ENCODE peak calls at places on chromosomes 2 and 18, in six cellular contexts. F is stimulated activated CD8-positive, alpha-beta memory T cell treated with anti-CD3 and anti-CD28 coated beads, Interleukin-15, amount 100 ng/mL, for 1 hour; S is NCI-H2171; M is H9; C is GM10248; W is GM23338. O is an unnamed sample.

GRCh38 chr2:9753276-9753600 is 90.0 kb upstream of the TAF1B start:
- DNase-seq in S (no peak), F (no peak), M (no peak), W (no peak), C (peak; percentile 79), O (no peak)

GRCh38 chr18:59249186-59249774 is 24.0 kb downstream of the RAX start:
- DNase-seq in F (no peak), S (peak; percentile 61), W (peak; percentile 83), M (peak; percentile 55), C (peak; percentile 60), O (peak; percentile 81)

GRCh38 chr2:222756951-222757645 is 85.6 kb downstream of the MOGAT1 start:
- DNase-seq in S (no peak), C (no peak), F (no peak), M (no peak), W (no peak), O (no peak)

GRCh38 chr18:55322176-55322735 is 265.7 kb downstream of the TCF4 start:
- DNase-seq in S (peak; percentile 92), W (peak; percentile 85), C (peak; percentile 78), F (no peak), M (peak; percentile 76), O (peak; percentile 70)

GRCh38 chr2:142199073-142199472 is 68.3 kb upstream of the LRP1B start:
- DNase-seq in S (no peak), F (no peak), M (no peak), W (no peak), C (no peak), O (no peak)

GRCh38 chr2:208112969-208113368 is 11.4 kb downstream of the CRYGD start:
- DNase-seq in C (no peak), M (peak; percentile 85), S (peak; percentile 66), F (no peak), W (peak; percentile 87), O (no peak)

GRCh38 chr2:215171151-215171550 is 32.7 kb upstream of the ABCA12 start:
- DNase-seq in F (no peak), S (no peak), C (no peak), W (no peak), M (no peak), O (no peak)

GRCh38 chr2:105541189-105542050 is 142.6 kb upstream of the FHL2 start:
- DNase-seq in M (no peak), W (no peak), F (no peak), C (no peak), S (no peak), O (no peak)

GRCh38 chr2:133561045-133561852 is 7.0 kb downstream of the NCKAP5 start:
- DNase-seq in M (no peak), S (peak; percentile 2), F (no peak), C (peak; percentile 24), W (peak; percentile 77), O (peak; percentile 68)

GRCh38 chr2:26818972-26819371 is 29.0 kb upstream of the DPYSL5 start:
- DNase-seq in M (no peak), W (no peak), S (no peak), F (no peak), C (no peak), O (no peak)

GRCh38 chr2:130372833-130373807 is 17.3 kb downstream of the PTPN18 start:
- DNase-seq in M (no peak), W (no peak), F (no peak), C (no peak), S (no peak), O (no peak)

GRCh38 chr2:74548919-74549684 is 4.6 kb downstream of the LOXL3 start:
- DNase-seq in C (peak; percentile 81), S (peak; percentile 50), F (no peak), W (peak; percentile 88), M (peak; percentile 90), O (peak; percentile 53)

GRCh38 chr2:71613953-71614925 is 160.9 kb downstream of the DYSF start:
- DNase-seq in W (no peak), S (no peak), F (no peak), M (peak; percentile 17), C (no peak), O (no peak)

GRCh38 chr2:124563415-124563814 is 538.3 kb downstream of the CNTNAP5 start:
- DNase-seq in M (no peak), S (no peak), F (no peak), W (peak; percentile 19), C (no peak), O (no peak)

GRCh38 chr18:69843047-69843446 is 104.6 kb downstream of the CD226 start:
- DNase-seq in C (no peak), M (no peak), F (no peak), W (no peak), S (no peak), O (peak; percentile 9)

GRCh38 chr2:60822987-60823386 is 58.4 kb upstream of the REL start:
- DNase-seq in M (no peak), C (no peak), S (no peak), F (no peak), W (no peak), O (no peak)

GRCh38 chr2:240353944-240354343 is 81.5 kb upstream of the GPC1 start:
- DNase-seq in F (no peak), M (no peak), S (no peak), C (no peak), W (no peak), O (no peak)

GRCh38 chr2:191895743-191896142 is 48.9 kb upstream of the CAVIN2 start:
- DNase-seq in M (no peak), C (no peak), S (no peak), W (no peak), F (no peak), O (no peak)

GRCh38 chr2:171995586-171995985 is 4.2 kb upstream of the METAP1D start:
- DNase-seq in M (no peak), F (no peak), W (no peak), C (no peak), S (no peak), O (peak; percentile 63)

GRCh38 chr18:48828713-48829442 is 121.9 kb downstream of the SMAD7 start:
- DNase-seq in S (peak; percentile 36), W (no peak), F (no peak), C (no peak), M (peak; percentile 34), O (peak; percentile 94)

GRCh38 chr2:145851730-145852129 is 1331.8 kb upstream of the ZEB2 start:
- DNase-seq in S (no peak), F (no peak), M (no peak), C (no peak), W (no peak), O (no peak)

GRCh38 chr2:127079358-127079920 is 27.5 kb downstream of the BIN1 start:
- DNase-seq in C (no peak), M (no peak), F (no peak), W (no peak), S (no peak), O (no peak)

GRCh38 chr2:127371037-127371436 is 16.7 kb downstream of the MAP3K2 start:
- DNase-seq in W (peak; percentile 47), S (no peak), M (no peak), C (no peak), F (no peak), O (no peak)

GRCh38 chr2:166385313-166385712 is 9.6 kb upstream of the SCN9A start:
- DNase-seq in W (no peak), F (no peak), M (no peak), S (no peak), C (no peak), O (no peak)

GRCh38 chr18:36446059-36446458 is 148.5 kb downstream of the FHOD3 start:
- DNase-seq in W (no peak), S (peak; percentile 15), C (no peak), M (no peak), F (no peak), O (peak; percentile 59)

GRCh38 chr2:37156071-37156856 is 516 bp downstream of the EIF2AK2 start:
- DNase-seq in S (peak; percentile 36), C (no peak), W (peak; percentile 29), F (peak; percentile 25), M (peak; percentile 31), O (peak; percentile 51)

GRCh38 chr2:151251012-151251411 is 10.7 kb downstream of the RBM43 start:
- DNase-seq in S (no peak), M (no peak), C (no peak), F (no peak), W (no peak), O (no peak)

GRCh38 chr2:197852127-197852526 is 47.7 kb downstream of the PLCL1 start:
- DNase-seq in F (no peak), W (no peak), M (no peak), S (no peak), C (no peak), O (no peak)

GRCh38 chr18:63457987-63458386 is 18.8 kb upstream of the SERPINB5 start:
- DNase-seq in M (no peak), W (no peak), C (no peak), F (no peak), S (no peak), O (no peak)

GRCh38 chr2:102509749-102510148 is 36.7 kb downstream of the SLC9A4 start:
- DNase-seq in S (no peak), F (no peak), W (no peak), M (no peak), C (no peak), O (no peak)

GRCh38 chr2:74147729-74148456 is at the start of gene BOLA3:
- DNase-seq in C (peak; percentile 97), M (peak; percentile 93), F (peak; percentile 47), S (peak; percentile 75), W (peak; percentile 94), O (peak; percentile 74)

GRCh38 chr2:33136056-33136455 is 189.3 kb downstream of the LTBP1 start:
- DNase-seq in W (no peak), M (no peak), S (no peak), C (no peak), F (no peak), O (no peak)

O was measured in NCI-H2227 treated with DMSO at 0.1 percent for 48 hours.